ENCODE peak calls at places on chromosomes 2 and 18, in five cellular contexts. One of them, this sample, is unnamed.
A peak's percentile ranks its signal among the peaks of the same experiment; 100 is the strongest.

GRCh38 chr2:55985406-55985805 is 61.8 kb upstream of the EFEMP1 start:
- DNase-seq in A172: no peak
- DNase-seq in GM23248: no peak
- DNase-seq in PC-3: no peak
- DNase-seq in stimulated activated CD4-positive, alpha-beta T cell treated with anti-CD3 and anti-CD28 coated beads, TNF-alpha, amount 100 ng/mL, for 4 hours: no peak
- DNase-seq in this sample: no peak

GRCh38 chr2:200405599-200406298 is 99.3 kb downstream of the SPATS2L start:
- DNase-seq in A172: peak; percentile 98
- DNase-seq in GM23248: peak; percentile 93
- DNase-seq in PC-3: peak; percentile 96
- DNase-seq in stimulated activated CD4-positive, alpha-beta T cell treated with anti-CD3 and anti-CD28 coated beads, TNF-alpha, amount 100 ng/mL, for 4 hours: no peak
- DNase-seq in this sample: peak; percentile 89

GRCh38 chr2:159349674-159350299 is 63.3 kb upstream of the WDSUB1 start:
- DNase-seq in A172: peak; percentile 4
- DNase-seq in GM23248: peak; percentile 20
- DNase-seq in PC-3: peak; percentile 84
- DNase-seq in stimulated activated CD4-positive, alpha-beta T cell treated with anti-CD3 and anti-CD28 coated beads, TNF-alpha, amount 100 ng/mL, for 4 hours: no peak
- DNase-seq in this sample: peak; percentile 19

GRCh38 chr18:79586436-79587297 is 92.9 kb upstream of the CTDP1 start:
- DNase-seq in A172: no peak
- DNase-seq in GM23248: no peak
- DNase-seq in PC-3: no peak
- DNase-seq in stimulated activated CD4-positive, alpha-beta T cell treated with anti-CD3 and anti-CD28 coated beads, TNF-alpha, amount 100 ng/mL, for 4 hours: no peak
- DNase-seq in this sample: no peak

GRCh38 chr2:102137138-102137537 is 5.4 kb upstream of the IL1R1 start:
- DNase-seq in A172: no peak
- DNase-seq in GM23248: peak; percentile 33
- DNase-seq in PC-3: no peak
- DNase-seq in stimulated activated CD4-positive, alpha-beta T cell treated with anti-CD3 and anti-CD28 coated beads, TNF-alpha, amount 100 ng/mL, for 4 hours: no peak
- DNase-seq in this sample: peak; percentile 33

GRCh38 chr18:9742588-9743131 is 34.6 kb downstream of the RAB31 start:
- DNase-seq in A172: peak; percentile 68
- DNase-seq in GM23248: peak; percentile 42
- DNase-seq in PC-3: peak; percentile 42
- DNase-seq in stimulated activated CD4-positive, alpha-beta T cell treated with anti-CD3 and anti-CD28 coated beads, TNF-alpha, amount 100 ng/mL, for 4 hours: no peak
- DNase-seq in this sample: peak; percentile 52

GRCh38 chr2:186349508-186349907 is 136.6 kb upstream of the ZC3H15 start:
- DNase-seq in A172: peak; percentile 51
- DNase-seq in GM23248: peak; percentile 80
- DNase-seq in PC-3: peak; percentile 96
- DNase-seq in stimulated activated CD4-positive, alpha-beta T cell treated with anti-CD3 and anti-CD28 coated beads, TNF-alpha, amount 100 ng/mL, for 4 hours: no peak
- DNase-seq in this sample: peak; percentile 92

GRCh38 chr2:71498261-71498701 is 44.9 kb downstream of the DYSF start:
- DNase-seq in A172: peak; percentile 100
- DNase-seq in GM23248: peak; percentile 94
- DNase-seq in PC-3: peak; percentile 97
- DNase-seq in stimulated activated CD4-positive, alpha-beta T cell treated with anti-CD3 and anti-CD28 coated beads, TNF-alpha, amount 100 ng/mL, for 4 hours: no peak
- DNase-seq in this sample: peak; percentile 99

GRCh38 chr2:43136862-43137261 is 89.5 kb downstream of the ZFP36L2 start:
- DNase-seq in A172: no peak
- DNase-seq in GM23248: no peak
- DNase-seq in PC-3: no peak
- DNase-seq in stimulated activated CD4-positive, alpha-beta T cell treated with anti-CD3 and anti-CD28 coated beads, TNF-alpha, amount 100 ng/mL, for 4 hours: peak; percentile 72
- DNase-seq in this sample: no peak

GRCh38 chr2:233485726-233486125 is 80.9 kb downstream of the USP40 start:
- DNase-seq in A172: no peak
- DNase-seq in GM23248: no peak
- DNase-seq in PC-3: no peak
- DNase-seq in stimulated activated CD4-positive, alpha-beta T cell treated with anti-CD3 and anti-CD28 coated beads, TNF-alpha, amount 100 ng/mL, for 4 hours: no peak
- DNase-seq in this sample: no peak

GRCh38 chr18:34697233-34697632 is 12.9 kb upstream of the DTNA start:
- DNase-seq in A172: peak; percentile 19
- DNase-seq in GM23248: peak; percentile 2
- DNase-seq in PC-3: peak; percentile 41
- DNase-seq in stimulated activated CD4-positive, alpha-beta T cell treated with anti-CD3 and anti-CD28 coated beads, TNF-alpha, amount 100 ng/mL, for 4 hours: no peak
- DNase-seq in this sample: peak; percentile 36

GRCh38 chr2:148907085-148907785 is 32.2 kb downstream of the KIF5C start:
- DNase-seq in A172: no peak
- DNase-seq in GM23248: no peak
- DNase-seq in PC-3: no peak
- DNase-seq in stimulated activated CD4-positive, alpha-beta T cell treated with anti-CD3 and anti-CD28 coated beads, TNF-alpha, amount 100 ng/mL, for 4 hours: no peak
- DNase-seq in this sample: no peak

GRCh38 chr2:10680957-10681356 is 8.8 kb downstream of the NOL10 start:
- DNase-seq in A172: no peak
- DNase-seq in GM23248: peak; percentile 20
- DNase-seq in PC-3: peak; percentile 63
- DNase-seq in stimulated activated CD4-positive, alpha-beta T cell treated with anti-CD3 and anti-CD28 coated beads, TNF-alpha, amount 100 ng/mL, for 4 hours: no peak
- DNase-seq in this sample: no peak

GRCh38 chr2:206201075-206201848 is 41.6 kb downstream of the EEF1B2 start:
- DNase-seq in A172: no peak
- DNase-seq in GM23248: no peak
- DNase-seq in PC-3: peak; percentile 32
- DNase-seq in stimulated activated CD4-positive, alpha-beta T cell treated with anti-CD3 and anti-CD28 coated beads, TNF-alpha, amount 100 ng/mL, for 4 hours: no peak
- DNase-seq in this sample: peak; percentile 75

GRCh38 chr2:67760995-67761394 is 301.8 kb downstream of the C1D start:
- DNase-seq in A172: no peak
- DNase-seq in GM23248: no peak
- DNase-seq in PC-3: no peak
- DNase-seq in stimulated activated CD4-positive, alpha-beta T cell treated with anti-CD3 and anti-CD28 coated beads, TNF-alpha, amount 100 ng/mL, for 4 hours: no peak
- DNase-seq in this sample: peak; percentile 74

GRCh38 chr2:56749152-56749752 is 565.5 kb downstream of the CCDC85A start:
- DNase-seq in A172: peak; percentile 38
- DNase-seq in GM23248: peak; percentile 58
- DNase-seq in PC-3: peak; percentile 68
- DNase-seq in stimulated activated CD4-positive, alpha-beta T cell treated with anti-CD3 and anti-CD28 coated beads, TNF-alpha, amount 100 ng/mL, for 4 hours: no peak
- DNase-seq in this sample: peak; percentile 57

GRCh38 chr2:98634406-98635092 is 26.2 kb downstream of the UNC50 start:
- DNase-seq in A172: no peak
- DNase-seq in GM23248: peak; percentile 20
- DNase-seq in PC-3: peak; percentile 38
- DNase-seq in stimulated activated CD4-positive, alpha-beta T cell treated with anti-CD3 and anti-CD28 coated beads, TNF-alpha, amount 100 ng/mL, for 4 hours: peak; percentile 24
- DNase-seq in this sample: peak; percentile 14

GRCh38 chr18:47917923-47918610 is 12.4 kb downstream of the SMAD2 start:
- DNase-seq in A172: no peak
- DNase-seq in GM23248: no peak
- DNase-seq in PC-3: no peak
- DNase-seq in stimulated activated CD4-positive, alpha-beta T cell treated with anti-CD3 and anti-CD28 coated beads, TNF-alpha, amount 100 ng/mL, for 4 hours: no peak
- DNase-seq in this sample: no peak

GRCh38 chr18:23377669-23378469 is 75.2 kb upstream of the RIOK3 start:
- DNase-seq in A172: peak; percentile 85
- DNase-seq in GM23248: peak; percentile 92
- DNase-seq in PC-3: peak; percentile 89
- DNase-seq in stimulated activated CD4-positive, alpha-beta T cell treated with anti-CD3 and anti-CD28 coated beads, TNF-alpha, amount 100 ng/mL, for 4 hours: no peak
- DNase-seq in this sample: peak; percentile 91

GRCh38 chr2:20169796-20170467 is 55.0 kb downstream of the SDC1 start:
- DNase-seq in A172: no peak
- DNase-seq in GM23248: peak; percentile 23
- DNase-seq in PC-3: peak; percentile 70
- DNase-seq in stimulated activated CD4-positive, alpha-beta T cell treated with anti-CD3 and anti-CD28 coated beads, TNF-alpha, amount 100 ng/mL, for 4 hours: no peak
- DNase-seq in this sample: peak; percentile 75

GRCh38 chr2:24970483-24971299 is 1.1 kb downstream of the DNAJC27 start:
- DNase-seq in A172: peak; percentile 32
- DNase-seq in GM23248: peak; percentile 62
- DNase-seq in PC-3: peak; percentile 31
- DNase-seq in stimulated activated CD4-positive, alpha-beta T cell treated with anti-CD3 and anti-CD28 coated beads, TNF-alpha, amount 100 ng/mL, for 4 hours: no peak
- DNase-seq in this sample: peak; percentile 27

GRCh38 chr2:85173909-85174308 is 40.7 kb downstream of the TCF7L1 start:
- DNase-seq in A172: no peak
- DNase-seq in GM23248: peak; percentile 42
- DNase-seq in PC-3: no peak
- DNase-seq in stimulated activated CD4-positive, alpha-beta T cell treated with anti-CD3 and anti-CD28 coated beads, TNF-alpha, amount 100 ng/mL, for 4 hours: no peak
- DNase-seq in this sample: no peak

GRCh38 chr2:126660068-126660467 is 4.1 kb downstream of the GYPC start:
- DNase-seq in A172: no peak
- DNase-seq in GM23248: no peak
- DNase-seq in PC-3: no peak
- DNase-seq in stimulated activated CD4-positive, alpha-beta T cell treated with anti-CD3 and anti-CD28 coated beads, TNF-alpha, amount 100 ng/mL, for 4 hours: no peak
- DNase-seq in this sample: no peak

GRCh38 chr2:218999881-219000568 is 6.8 kb upstream of the CRYBA2 start:
- DNase-seq in A172: no peak
- DNase-seq in GM23248: no peak
- DNase-seq in PC-3: no peak
- DNase-seq in stimulated activated CD4-positive, alpha-beta T cell treated with anti-CD3 and anti-CD28 coated beads, TNF-alpha, amount 100 ng/mL, for 4 hours: no peak
- DNase-seq in this sample: no peak

GRCh38 chr2:230893338-230893737 is 28.6 kb downstream of the ITM2C start:
- DNase-seq in A172: no peak
- DNase-seq in GM23248: no peak
- DNase-seq in PC-3: no peak
- DNase-seq in stimulated activated CD4-positive, alpha-beta T cell treated with anti-CD3 and anti-CD28 coated beads, TNF-alpha, amount 100 ng/mL, for 4 hours: no peak
- DNase-seq in this sample: no peak

This sample was measured in epithelial cell of esophagus.